ENCODE peak calls at places on chromosomes 16 and 17, in four cellular contexts. One of them, this sample, is unnamed.

GRCh38 chr16:69566437-69567030 is 768 bp downstream of the NFAT5 start:
- DNase-seq in Calu3: peak
- DNase-seq in H1: no peak
- DNase-seq in upper lobe of right lung: peak
- DNase-seq in this sample: peak

GRCh38 chr17:69567130-69567529 is 152.6 kb downstream of the MAP2K6 start:
- DNase-seq in Calu3: no peak
- DNase-seq in H1: no peak
- DNase-seq in upper lobe of right lung: no peak
- DNase-seq in this sample: no peak

GRCh38 chr16:82936941-82937551 is 310.3 kb downstream of the CDH13 start:
- DNase-seq in Calu3: no peak
- DNase-seq in H1: no peak
- DNase-seq in upper lobe of right lung: no peak
- DNase-seq in this sample: no peak

GRCh38 chr17:76946772-76947135 is 78.5 kb downstream of the MGAT5B start:
- DNase-seq in Calu3: no peak
- DNase-seq in H1: no peak
- DNase-seq in upper lobe of right lung: no peak
- DNase-seq in this sample: no peak

GRCh38 chr16:65312071-65312470 is 190.2 kb upstream of the CDH11 start:
- DNase-seq in Calu3: no peak
- DNase-seq in H1: no peak
- DNase-seq in upper lobe of right lung: no peak
- DNase-seq in this sample: no peak

GRCh38 chr17:44348234-44348987 is 3.3 kb downstream of the GRN start:
- DNase-seq in Calu3: no peak
- DNase-seq in H1: no peak
- DNase-seq in upper lobe of right lung: peak
- DNase-seq in this sample: peak

GRCh38 chr17:82917656-82918345 is 78.0 kb upstream of the ZNF750 start:
- DNase-seq in Calu3: peak
- DNase-seq in H1: no peak
- DNase-seq in upper lobe of right lung: no peak
- DNase-seq in this sample: no peak

GRCh38 chr17:40022961-40023541 is 7.8 kb downstream of the CSF3 start:
- DNase-seq in Calu3: peak
- DNase-seq in H1: no peak
- DNase-seq in upper lobe of right lung: peak
- DNase-seq in this sample: no peak

GRCh38 chr16:22206013-22206846 is at the start of gene EEF2K:
- DNase-seq in Calu3: peak
- DNase-seq in H1: peak
- DNase-seq in upper lobe of right lung: peak
- DNase-seq in this sample: peak

GRCh38 chr16:19912445-19913305 is 28.0 kb upstream of the GPRC5B start:
- DNase-seq in Calu3: no peak
- DNase-seq in H1: no peak
- DNase-seq in upper lobe of right lung: no peak
- DNase-seq in this sample: no peak

GRCh38 chr17:1744551-1745512 is 2.2 kb downstream of the SERPINF2 start:
- DNase-seq in Calu3: no peak
- DNase-seq in H1: no peak
- DNase-seq in upper lobe of right lung: no peak
- DNase-seq in this sample: no peak

GRCh38 chr16:7086842-7087616 is 245.6 kb upstream of the RBFOX1 start:
- DNase-seq in Calu3: peak
- DNase-seq in H1: peak
- DNase-seq in upper lobe of right lung: no peak
- DNase-seq in this sample: no peak

GRCh38 chr17:40539711-40540411 is 25.4 kb downstream of the CCR7 start:
- DNase-seq in Calu3: no peak
- DNase-seq in H1: no peak
- DNase-seq in upper lobe of right lung: peak
- DNase-seq in this sample: no peak

DNA sequence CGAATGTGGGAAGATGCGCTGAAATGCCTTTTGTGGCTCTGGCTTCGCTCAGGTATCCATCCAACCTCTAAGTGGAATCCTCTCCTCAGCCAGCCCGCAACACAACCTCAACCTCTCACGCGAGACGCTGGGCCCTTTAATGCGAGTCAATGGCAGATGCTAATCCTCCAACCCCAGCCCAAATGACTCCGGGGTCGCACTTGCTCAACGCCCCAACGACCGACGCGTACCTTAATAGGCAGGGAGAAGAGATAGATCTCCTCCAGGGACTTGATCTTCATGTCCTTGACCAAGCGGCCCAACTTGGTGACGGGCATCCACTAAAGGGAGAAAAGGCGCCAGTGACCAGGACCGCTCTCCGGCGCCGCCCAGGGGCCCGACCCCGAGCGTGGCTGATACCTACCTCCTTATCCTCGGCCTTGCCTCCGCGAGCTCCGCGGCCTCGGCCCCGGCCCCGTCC is 550 bp downstream of the RPS2 start:
- DNase-seq in Calu3: no peak
- DNase-seq in H1: no peak
- DNase-seq in upper lobe of right lung: no peak
- DNase-seq in this sample: no peak
- TF ChIP-seq CTCF in Calu3: no peak
- TF ChIP-seq CTCF in H1: no peak
- TF ChIP-seq CTCF in upper lobe of right lung: peak
- TF ChIP-seq CTCF in this sample: peak

DNA sequence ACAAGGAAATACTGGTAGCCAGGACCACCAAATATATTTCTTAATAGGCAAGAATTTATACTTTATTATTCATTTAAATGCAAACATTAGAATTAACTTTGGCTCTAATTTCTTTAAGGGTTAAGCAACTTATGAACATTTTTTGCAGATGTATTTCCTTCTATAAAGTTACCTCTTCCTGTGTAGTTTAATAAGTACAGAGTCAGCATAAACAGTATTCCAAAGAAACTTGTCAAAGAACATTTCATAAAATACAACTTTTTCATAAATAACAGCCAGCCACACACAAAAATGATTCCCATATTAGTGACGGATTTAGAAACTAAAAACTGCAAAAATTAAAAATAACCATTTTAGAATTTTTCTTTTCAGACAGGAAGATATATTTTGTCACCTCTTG is 723.2 kb downstream of the KCNJ2 start:
- DNase-seq in Calu3: no peak
- DNase-seq in H1: no peak
- DNase-seq in upper lobe of right lung: no peak
- DNase-seq in this sample: no peak
- TF ChIP-seq CTCF in Calu3: no peak
- TF ChIP-seq CTCF in H1: no peak
- TF ChIP-seq CTCF in upper lobe of right lung: no peak
- TF ChIP-seq CTCF in this sample: no peak

DNA sequence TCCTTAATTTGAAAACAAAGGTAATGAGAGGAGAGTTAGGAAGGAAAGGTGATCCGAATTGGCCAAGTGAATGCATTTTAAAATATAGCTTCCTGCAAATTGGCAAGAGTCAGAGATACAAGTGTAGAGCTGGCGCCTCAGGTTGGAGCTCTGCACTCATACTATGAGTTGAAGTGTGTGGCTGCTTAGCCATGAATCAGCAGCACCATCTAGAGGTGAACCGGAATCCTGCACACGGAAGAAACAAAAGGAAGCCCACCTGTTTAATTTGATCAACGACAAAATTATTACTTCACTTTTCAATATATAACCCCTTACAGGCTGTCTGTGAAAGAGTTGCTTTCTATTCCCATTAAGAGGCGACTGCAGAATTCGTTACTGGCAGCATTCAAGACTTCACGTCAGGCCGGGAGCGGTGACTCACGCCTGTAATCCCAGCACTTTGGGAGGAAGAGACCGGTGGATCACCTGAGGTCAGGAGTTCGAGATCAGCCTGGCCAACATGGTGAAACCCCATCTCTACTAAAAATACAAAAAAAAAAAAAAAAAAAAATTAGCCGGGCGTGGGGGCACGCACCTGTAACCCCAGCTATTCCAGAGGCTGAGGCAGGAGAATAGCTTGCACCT is 1253.7 kb upstream of the CDH8 start:
- DNase-seq in Calu3: peak
- DNase-seq in H1: peak
- DNase-seq in upper lobe of right lung: peak
- DNase-seq in this sample: peak
- TF ChIP-seq CTCF in Calu3: peak
- TF ChIP-seq CTCF in H1: peak
- TF ChIP-seq CTCF in upper lobe of right lung: peak
- TF ChIP-seq CTCF in this sample: peak

GRCh38 chr17:7317161-7317803 is 2.1 kb upstream of the GPS2 start:
- DNase-seq in Calu3: no peak
- DNase-seq in H1: no peak
- DNase-seq in upper lobe of right lung: no peak
- DNase-seq in this sample: no peak

GRCh38 chr17:7313890-7314718 is 1.1 kb downstream of the GPS2 start:
- DNase-seq in Calu3: no peak
- DNase-seq in H1: no peak
- DNase-seq in upper lobe of right lung: no peak
- DNase-seq in this sample: no peak

GRCh38 chr17:7313028-7313889 is 1.9 kb downstream of the GPS2 start:
- DNase-seq in Calu3: peak
- DNase-seq in H1: no peak
- DNase-seq in upper lobe of right lung: no peak
- DNase-seq in this sample: no peak

GRCh38 chr17:7315570-7316243 is 547 bp upstream of the GPS2 start:
- DNase-seq in Calu3: no peak
- DNase-seq in H1: no peak
- DNase-seq in upper lobe of right lung: peak
- DNase-seq in this sample: no peak

DNA sequence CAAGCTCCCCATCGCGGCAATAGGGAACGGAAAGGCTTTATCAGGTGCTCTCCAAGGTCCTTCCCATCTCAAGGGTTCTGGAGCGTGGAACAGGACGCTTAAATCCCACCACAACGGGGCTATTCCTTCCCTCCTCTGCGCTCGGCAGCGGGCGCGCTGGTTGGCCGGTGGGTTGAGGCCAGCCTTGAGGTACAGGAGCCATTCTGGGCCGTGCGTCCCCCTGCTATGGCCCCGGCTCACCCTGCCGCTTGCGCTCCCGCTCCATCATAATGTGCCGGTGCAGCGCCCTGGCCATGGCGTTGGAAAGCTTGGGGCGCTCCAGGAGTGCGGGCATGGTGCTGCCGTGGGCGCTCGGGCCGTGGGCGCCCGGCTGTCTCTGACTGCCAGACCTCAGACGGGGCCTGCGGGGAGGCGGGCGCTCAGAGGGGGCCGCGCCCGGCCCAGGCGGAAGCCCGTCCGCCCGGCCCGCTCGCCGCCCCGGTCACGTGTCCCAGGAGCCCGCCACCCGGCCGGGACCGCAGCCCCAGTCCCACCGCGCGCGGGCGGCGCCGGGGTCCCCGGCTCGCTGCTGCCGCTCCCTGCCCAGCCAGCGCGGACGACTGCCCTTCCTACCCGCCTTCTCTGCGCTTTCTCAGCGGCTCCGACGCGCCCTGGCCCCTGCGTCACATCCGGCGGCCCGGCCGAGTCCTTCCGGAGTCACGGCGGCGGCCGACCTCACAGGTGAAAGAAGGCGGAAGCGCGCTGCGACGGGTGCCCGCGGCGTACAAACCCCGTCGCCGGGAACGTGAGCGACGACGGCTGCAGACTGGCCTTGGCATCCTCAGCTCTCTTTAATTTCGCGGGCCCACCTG is at the start of gene GPS2:
- DNase-seq in Calu3: peak
- DNase-seq in H1: no peak
- DNase-seq in upper lobe of right lung: peak
- DNase-seq in this sample: peak
- TF ChIP-seq CTCF in Calu3: no peak
- TF ChIP-seq CTCF in H1: no peak
- TF ChIP-seq CTCF in upper lobe of right lung: no peak
- TF ChIP-seq CTCF in this sample: no peak

DNA sequence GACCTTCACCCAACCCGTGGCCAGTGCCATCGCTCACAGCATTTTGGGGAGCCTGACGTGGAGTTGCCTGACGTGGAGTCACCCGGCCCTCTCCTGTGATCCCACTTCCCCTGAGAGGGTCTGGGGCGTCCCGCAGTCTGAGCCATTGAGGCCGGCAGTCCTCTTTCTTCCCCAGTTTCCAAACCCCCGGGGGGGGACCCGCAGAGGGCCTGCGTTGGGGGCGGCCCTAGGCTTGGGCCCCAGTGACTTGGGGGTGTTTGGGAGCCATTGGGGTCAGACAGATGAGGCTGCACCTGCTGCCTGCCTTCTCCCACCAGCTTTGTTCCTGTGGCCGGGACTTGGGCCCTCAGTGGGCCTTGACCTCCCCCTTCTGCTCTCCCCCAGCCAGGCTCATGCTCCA is 1.7 kb downstream of the RHOT2 start:
- DNase-seq in Calu3: no peak
- DNase-seq in H1: no peak
- DNase-seq in upper lobe of right lung: no peak
- DNase-seq in this sample: no peak
- TF ChIP-seq CTCF in Calu3: no peak
- TF ChIP-seq CTCF in H1: no peak
- TF ChIP-seq CTCF in upper lobe of right lung: no peak
- TF ChIP-seq CTCF in this sample: no peak

GRCh38 chr17:21231533-21231932 is 17.6 kb upstream of the TMEM11 start:
- DNase-seq in Calu3: no peak
- DNase-seq in H1: no peak
- DNase-seq in upper lobe of right lung: no peak
- DNase-seq in this sample: no peak

GRCh38 chr17:21228845-21229244 is 14.9 kb upstream of the TMEM11 start:
- DNase-seq in Calu3: no peak
- DNase-seq in H1: no peak
- DNase-seq in upper lobe of right lung: no peak
- DNase-seq in this sample: no peak

GRCh38 chr17:21232033-21232749 is 18.2 kb upstream of the TMEM11 start:
- DNase-seq in Calu3: no peak
- DNase-seq in H1: no peak
- DNase-seq in upper lobe of right lung: no peak
- DNase-seq in this sample: no peak

GRCh38 chr17:21235921-21236320 is 17.3 kb downstream of the NATD1 start:
- DNase-seq in Calu3: no peak
- DNase-seq in H1: no peak
- DNase-seq in upper lobe of right lung: no peak
- DNase-seq in this sample: no peak

DNA sequence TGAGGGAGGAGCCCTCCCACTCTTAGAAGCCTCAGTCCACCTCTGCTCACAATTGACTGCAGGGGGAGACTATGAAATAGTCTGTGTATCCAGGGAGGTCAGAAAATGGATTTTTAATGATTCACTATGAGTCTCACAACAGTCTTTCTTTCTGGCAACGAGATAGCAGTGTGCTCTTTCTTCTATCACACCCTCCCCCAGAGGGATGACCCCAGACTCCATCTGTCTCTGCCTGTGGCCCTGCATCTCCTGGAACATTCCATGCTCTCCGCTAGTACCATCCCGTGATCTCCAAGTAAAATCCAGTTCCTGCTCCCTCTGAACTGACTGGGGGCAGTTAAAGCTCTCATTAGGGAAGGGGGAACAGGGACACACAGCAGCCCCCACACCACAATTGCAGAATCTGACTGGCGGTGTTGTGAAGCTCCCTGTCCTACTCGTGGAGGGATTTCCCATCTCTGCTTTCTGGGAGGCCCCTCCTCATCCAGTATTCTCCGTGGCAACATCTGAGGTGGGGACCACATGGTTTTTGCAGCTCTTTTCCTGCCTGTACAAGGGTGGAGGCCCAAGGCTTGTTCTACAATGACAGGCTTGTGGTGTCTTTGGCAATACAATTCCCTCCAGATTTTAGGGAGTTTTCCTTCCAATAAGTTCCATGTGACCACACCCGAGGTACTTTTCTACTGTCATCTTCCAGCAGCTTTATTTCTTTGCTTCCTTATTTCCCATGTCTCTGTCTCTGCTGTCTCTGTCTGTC is 19.5 kb downstream of the NATD1 start:
- DNase-seq in Calu3: no peak
- DNase-seq in H1: no peak
- DNase-seq in upper lobe of right lung: no peak
- DNase-seq in this sample: no peak
- TF ChIP-seq CTCF in Calu3: no peak
- TF ChIP-seq CTCF in H1: no peak
- TF ChIP-seq CTCF in upper lobe of right lung: no peak
- TF ChIP-seq CTCF in this sample: no peak